ENCODE peak calls at places on chromosomes 16 and 17, in ten cellular contexts. J is C1 segment of cervical spinal cord, T is HS-5, M is left cardiac atrium, D is stomach, X is HTR-8/SVneo, E is frontal cortex, Z is occipital lobe, I is midbrain, B is Calu3. N is an unnamed sample.
A peak's percentile ranks its signal among the peaks of the same experiment; 100 is the strongest.

GRCh38 chr17:33201255-33201654 is 91.8 kb downstream of the ASIC2 start:
- DNase-seq in E (no peak), T (no peak), I (no peak), M (no peak), B (no peak), J (no peak), X (no peak), Z (no peak), D (no peak), N (no peak)

GRCh38 chr17:69913241-69914015 is 161.6 kb upstream of the KCNJ16 start:
- DNase-seq in B (no peak), D (no peak), J (no peak), X (no peak), Z (no peak), T (no peak), I (no peak), E (no peak), M (no peak), N (no peak)

GRCh38 chr17:39765159-39765558 is 27.4 kb downstream of the GRB7 start:
- DNase-seq in Z (no peak), M (no peak), B (no peak), D (no peak), T (no peak), X (no peak), J (no peak), E (no peak), I (no peak), N (no peak)

GRCh38 chr17:879546-879945 is 97.4 kb downstream of the MRM3 start:
- DNase-seq in Z (no peak), T (peak; percentile 19), M (peak; percentile 84), J (no peak), X (peak; percentile 63), B (peak; percentile 68), I (no peak), D (peak; percentile 92), E (peak; percentile 40), N (peak; percentile 20)

GRCh38 chr16:57889960-57890751 is 80.8 kb downstream of the CNGB1 start:
- DNase-seq in Z (no peak), B (no peak), E (no peak), T (no peak), I (no peak), J (no peak), X (no peak), M (no peak), D (no peak), N (no peak)

GRCh38 chr16:50603206-50604064 is 55.2 kb downstream of the NKD1 start:
- DNase-seq in M (no peak), X (no peak), E (no peak), T (no peak), Z (no peak), J (no peak), B (no peak), D (no peak), I (no peak), N (no peak)

GRCh38 chr17:58757162-58757613 is 1.5 kb downstream of the PPM1E start:
- DNase-seq in B (no peak), I (no peak), E (no peak), X (no peak), M (no peak), J (no peak), Z (no peak), T (no peak), D (no peak), N (no peak)

GRCh38 chr16:4272114-4272954 is 489 bp downstream of the TFAP4 start:
- DNase-seq in E (peak; percentile 86), X (no peak), D (peak; percentile 45), I (peak; percentile 46), Z (peak; percentile 58), B (peak; percentile 53), J (no peak), T (no peak), M (peak; percentile 63), N (peak; percentile 68)

GRCh38 chr17:45828171-45829133 is 16.2 kb upstream of the SPPL2C start:
- DNase-seq in E (no peak), B (no peak), Z (no peak), D (no peak), T (no peak), I (no peak), X (peak; percentile 66), M (no peak), J (no peak), N (no peak)

GRCh38 chr17:79620207-79621038 is 9.6 kb upstream of the RBFOX3 start:
- DNase-seq in B (no peak), I (no peak), Z (no peak), M (peak; percentile 12), T (no peak), E (no peak), D (no peak), X (no peak), J (no peak), N (no peak)

GRCh38 chr17:75526555-75527270 is 1.2 kb downstream of the LLGL2 start:
- DNase-seq in X (no peak), Z (no peak), J (no peak), I (no peak), B (peak; percentile 41), D (peak; percentile 42), T (no peak), M (no peak), E (no peak), N (no peak)

GRCh38 chr17:978110-979093 is 1.2 kb downstream of the NXN start:
- DNase-seq in B (no peak), J (no peak), Z (no peak), I (no peak), D (peak; percentile 32), M (peak; percentile 51), T (no peak), X (no peak), E (no peak), N (no peak)

GRCh38 chr16:89300311-89300975 is 82.9 kb downstream of the ZNF778 start:
- DNase-seq in M (peak; percentile 71), I (no peak), D (peak; percentile 82), E (no peak), X (no peak), J (no peak), T (no peak), B (no peak), Z (no peak), N (no peak)

GRCh38 chr16:35152067-35152627 is 1692.7 kb downstream of the TP53TG3F start:
- DNase-seq in Z (no peak), X (no peak), J (no peak), T (no peak), M (no peak), I (no peak), B (no peak), D (no peak), E (no peak), N (no peak)

GRCh38 chr17:18974407-18975149 is 22.6 kb downstream of the SLC5A10 start:
- DNase-seq in E (no peak), J (no peak), M (no peak), I (no peak), Z (no peak), X (no peak), D (no peak), T (no peak), B (no peak), N (no peak)

GRCh38 chr16:19708498-19709205 is 9.4 kb downstream of the KNOP1 start:
- DNase-seq in I (no peak), T (no peak), M (no peak), X (no peak), D (no peak), Z (no peak), E (no peak), J (no peak), B (no peak), N (no peak)

GRCh38 chr17:50863221-50863843 is 2.8 kb downstream of the TOB1 start:
- DNase-seq in B (peak; percentile 81), Z (no peak), T (no peak), I (peak; percentile 79), J (no peak), X (no peak), E (no peak), M (peak; percentile 48), D (peak; percentile 59), N (no peak)

GRCh38 chr16:85639529-85640253 is 26.6 kb downstream of the GSE1 start:
- DNase-seq in X (no peak), Z (peak; percentile 74), E (no peak), M (peak; percentile 77), B (no peak), T (no peak), J (no peak), D (peak; percentile 78), I (peak; percentile 34), N (no peak)

GRCh38 chr16:27980076-27980775 is 83.3 kb downstream of the GSG1L start:
- DNase-seq in T (no peak), J (no peak), X (no peak), I (no peak), B (no peak), D (no peak), M (no peak), Z (no peak), E (no peak), N (no peak)

GRCh38 chr17:58285422-58285810 is 4.7 kb upstream of the MPO start:
- DNase-seq in T (no peak), I (no peak), M (no peak), B (no peak), J (no peak), D (no peak), E (no peak), X (no peak), Z (no peak), N (no peak)

GRCh38 chr17:56292010-56292409 is 138.7 kb downstream of the ANKFN1 start:
- DNase-seq in B (no peak), E (no peak), M (no peak), D (no peak), T (peak; percentile 75), X (no peak), J (no peak), I (no peak), Z (no peak), N (no peak)

GRCh38 chr16:61926766-61927165 is 109.5 kb downstream of the CDH8 start:
- DNase-seq in M (no peak), Z (no peak), J (no peak), B (no peak), I (no peak), T (no peak), X (no peak), E (no peak), D (no peak), N (no peak)

GRCh38 chr16:66899945-66900688 is 18.6 kb downstream of the CDH16 start:
- DNase-seq in D (peak; percentile 87), J (no peak), B (peak; percentile 87), M (peak; percentile 85), I (no peak), T (peak; percentile 15), X (peak; percentile 81), E (no peak), Z (no peak), N (no peak)

GRCh38 chr17:29586676-29587469 is 2.6 kb downstream of the GIT1 start:
- DNase-seq in I (no peak), M (no peak), B (no peak), T (no peak), Z (no peak), J (no peak), D (no peak), E (no peak), X (no peak), N (no peak)

GRCh38 chr17:71251936-71252335 is 868.9 kb upstream of the SOX9 start:
- DNase-seq in X (no peak), Z (no peak), T (no peak), J (no peak), D (no peak), E (no peak), B (no peak), I (no peak), M (no peak), N (no peak)

GRCh38 chr16:73193464-73193863 is 145.5 kb upstream of the ZFHX3 start:
- DNase-seq in M (no peak), T (no peak), D (no peak), J (no peak), X (no peak), I (no peak), Z (no peak), E (no peak), B (no peak), N (no peak)

GRCh38 chr17:42194133-42194899 is at the start of gene GHDC:
- DNase-seq in X (peak; percentile 91), D (peak; percentile 86), J (no peak), M (peak; percentile 87), Z (peak; percentile 80), I (peak; percentile 91), B (peak; percentile 88), E (peak; percentile 70), T (no peak), N (peak; percentile 77)

GRCh38 chr17:68288375-68288774 is 2.6 kb downstream of the SLC16A6 start:
- DNase-seq in J (no peak), D (no peak), E (no peak), T (no peak), X (no peak), Z (no peak), B (no peak), M (no peak), I (no peak), N (peak; percentile 56)

N was measured in GM06990.